ENCODE peak calls at places on chromosomes 16 and 17, in seven cellular contexts. M is neural progenitor cell; E is NCI-H1092 treated with DMSO at 0.1 percent for 48 hours; V is HCEC 1CT; Y is EL; L is stimulated activated CD4-positive, alpha-beta T cell treated with anti-CD3 and anti-CD28 coated beads, Interleukin-15, amount 100 ng/mL, for 48 hours; I is naive B cell. A is an unnamed sample.

GRCh38 chr17:652310-652709 is 62.3 kb downstream of the VPS53 start:
- DNase-seq in V (no peak), E (no peak), I (no peak), Y (no peak), M (no peak), L (no peak), A (no peak)

GRCh38 chr16:17440131-17440530 is 30.6 kb downstream of the XYLT1 start:
- DNase-seq in E (no peak), I (no peak), Y (no peak), V (no peak), L (no peak), M (no peak), A (no peak)

GRCh38 chr17:15893333-15894024 is 51.5 kb upstream of the ADORA2B start:
- DNase-seq in I (no peak), E (no peak), V (peak; percentile 46), M (no peak), L (no peak), Y (no peak), A (no peak)

GRCh38 chr17:32792207-32792606 is 84.7 kb downstream of the MYO1D start:
- DNase-seq in L (no peak), Y (no peak), I (no peak), M (no peak), E (no peak), V (no peak), A (no peak)

GRCh38 chr16:637081-638018 is 1.2 kb upstream of the METTL26 start:
- DNase-seq in I (no peak), Y (peak; percentile 87), E (no peak), L (peak; percentile 87), V (peak; percentile 84), M (peak; percentile 73), A (peak; percentile 64)

GRCh38 chr17:21352221-21352980 is 23.8 kb upstream of the KCNJ12 start:
- DNase-seq in M (no peak), L (no peak), I (no peak), Y (no peak), E (no peak), V (no peak), A (no peak)

GRCh38 chr17:40915721-40916256 is 21.7 kb downstream of the KRT23 start:
- DNase-seq in Y (peak; percentile 80), L (no peak), M (no peak), V (peak; percentile 69), I (no peak), E (no peak), A (no peak)

GRCh38 chr17:38464251-38464722 is 36.0 kb downstream of the ARHGAP23 start:
- DNase-seq in M (no peak), E (peak; percentile 9), Y (no peak), I (no peak), L (no peak), V (no peak), A (no peak)

GRCh38 chr16:70804729-70805169 is 3.8 kb upstream of the VAC14 start:
- DNase-seq in E (no peak), I (no peak), Y (no peak), L (no peak), M (no peak), V (no peak), A (no peak)

GRCh38 chr16:84186685-84187437 is at the start of gene TAF1C:
- DNase-seq in Y (peak; percentile 92), I (peak; percentile 85), E (peak; percentile 89), L (peak; percentile 82), V (peak; percentile 86), M (peak; percentile 97), A (peak; percentile 98)

GRCh38 chr17:17972952-17973254 is 241 bp downstream of the DRC3 start:
- DNase-seq in Y (no peak), I (no peak), V (no peak), M (no peak), L (no peak), E (no peak), A (no peak)

GRCh38 chr17:71866095-71866494 is 254.7 kb upstream of the SOX9 start:
- DNase-seq in I (no peak), Y (no peak), M (no peak), E (no peak), L (no peak), V (no peak), A (no peak)

GRCh38 chr16:77009453-77009852 is 181.5 kb upstream of the MON1B start:
- DNase-seq in V (no peak), L (no peak), M (no peak), Y (no peak), E (no peak), I (no peak), A (no peak)

GRCh38 chr16:2770057-2770780 is 6.9 kb downstream of the ELOB start:
- DNase-seq in V (peak; percentile 23), E (no peak), I (no peak), L (no peak), M (no peak), Y (no peak), A (no peak)

GRCh38 chr16:86969716-86970115 is 347.5 kb downstream of the C16orf95 start:
- DNase-seq in V (no peak), L (no peak), Y (no peak), I (no peak), E (no peak), M (no peak), A (no peak)

GRCh38 chr16:88773812-88774291 is 11.2 kb downstream of the PIEZO1 start:
- DNase-seq in L (no peak), E (no peak), I (no peak), Y (peak; percentile 92), V (peak; percentile 85), M (peak; percentile 68), A (peak; percentile 84)

GRCh38 chr16:65817799-65818198 is 548.7 kb upstream of the CDH5 start:
- DNase-seq in I (no peak), M (no peak), Y (no peak), V (no peak), L (no peak), E (no peak), A (no peak)

GRCh38 chr16:77556203-77556602 is 121.4 kb upstream of the ADAMTS18 start:
- DNase-seq in L (no peak), V (no peak), I (no peak), Y (peak; percentile 1), M (peak; percentile 60), E (no peak), A (peak; percentile 73)

GRCh38 chr16:80989801-80990200 is 16.9 kb downstream of the CMC2 start:
- DNase-seq in V (peak; percentile 11), L (no peak), I (no peak), M (no peak), Y (no peak), E (no peak), A (no peak)

GRCh38 chr17:82400830-82401229 is 17.3 kb upstream of the HEXD start:
- DNase-seq in I (peak; percentile 44), M (no peak), V (no peak), L (no peak), Y (no peak), E (no peak), A (no peak)

GRCh38 chr17:40564195-40564882 is 933 bp downstream of the CCR7 start:
- DNase-seq in V (no peak), I (no peak), Y (no peak), E (no peak), L (no peak), M (no peak), A (no peak)

GRCh38 chr16:29712770-29713169 is 33.0 kb downstream of the C16orf54 start:
- DNase-seq in I (no peak), Y (no peak), L (no peak), M (no peak), V (no peak), E (no peak), A (no peak)

GRCh38 chr16:21283521-21284289 is 5.6 kb upstream of the CRYM start:
- DNase-seq in Y (peak; percentile 48), M (peak; percentile 90), I (peak; percentile 39), L (no peak), E (peak; percentile 35), V (peak; percentile 58), A (peak; percentile 90)

GRCh38 chr17:81553616-81554181 is 1.5 kb upstream of the FAAP100 start:
- DNase-seq in E (peak; percentile 58), I (no peak), L (no peak), V (peak; percentile 98), Y (peak; percentile 98), M (no peak), A (peak; percentile 38)

GRCh38 chr17:81429813-81430510 is 34.7 kb downstream of the BAHCC1 start:
- DNase-seq in V (no peak), L (no peak), E (peak; percentile 69), M (peak; percentile 83), I (no peak), Y (peak; percentile 16), A (peak; percentile 74)

GRCh38 chr17:80850817-80851216 is 140.8 kb upstream of the CHMP6 start:
- DNase-seq in I (no peak), L (no peak), E (peak; percentile 29), Y (peak; percentile 33), V (peak; percentile 25), M (no peak), A (no peak)

GRCh38 chr17:80720624-80721577 is 176.3 kb downstream of the RPTOR start:
- DNase-seq in M (no peak), I (no peak), V (peak; percentile 68), Y (no peak), E (no peak), L (peak; percentile 55), A (peak; percentile 58)

GRCh38 chr17:60671482-60671881 is 6.2 kb upstream of the BCAS3 start:
- DNase-seq in Y (peak; percentile 23), E (no peak), M (no peak), V (no peak), L (no peak), I (no peak), A (no peak)

GRCh38 chr17:47633996-47634395 is 15.7 kb upstream of the KPNB1 start:
- DNase-seq in M (no peak), E (no peak), V (no peak), L (no peak), I (no peak), Y (no peak), A (no peak)

GRCh38 chr16:29983420-29984136 is 9.9 kb downstream of the TAOK2 start:
- DNase-seq in I (no peak), M (no peak), Y (no peak), L (no peak), V (peak; percentile 6), E (no peak), A (no peak)

A was measured in left kidney.